ENCODE peak calls at places on chromosomes 7 and 10, in four cellular contexts. B, N, I and Q are unnamed samples.

GRCh38 chr7:5289345-5289744 is 6.6 kb downstream of the SLC29A4 start:
- DNase-seq in N (no peak), B (no peak), I (no peak), Q (no peak)

GRCh38 chr10:44233561-44234470 is 151.1 kb downstream of the CXCL12 start:
- DNase-seq in B (no peak), I (peak), N (no peak), Q (no peak)

GRCh38 chr10:117511601-117512390 is 30.8 kb upstream of the EMX2 start:
- DNase-seq in N (no peak), I (no peak), B (peak), Q (peak)

GRCh38 chr10:133131754-133132710 is 28.0 kb upstream of the KNDC1 start:
- DNase-seq in N (no peak), B (peak), I (no peak), Q (no peak)

GRCh38 chr7:90461216-90461615 is 8.2 kb upstream of the PTTG1IP2 start:
- DNase-seq in B (no peak), I (peak), N (peak), Q (no peak)

GRCh38 chr7:95096123-95096395 is 188.7 kb downstream of the PPP1R9A start:
- DNase-seq in B (no peak), I (no peak), N (no peak), Q (no peak)

GRCh38 chr10:103679096-103679790 is 176.1 kb downstream of the SH3PXD2A start:
- DNase-seq in I (peak), B (no peak), N (no peak), Q (no peak)

GRCh38 chr10:118725784-118726507 is 28.8 kb downstream of the CACUL1 start:
- DNase-seq in N (peak), B (no peak), I (peak), Q (no peak)

GRCh38 chr7:102222445-102222844 is 64.2 kb upstream of the SH2B2 start:
- DNase-seq in N (peak), I (no peak), B (no peak), Q (no peak)

GRCh38 chr10:110861930-110862677 is 9.6 kb upstream of the PDCD4 start:
- DNase-seq in I (no peak), N (peak), B (no peak), Q (peak)

GRCh38 chr10:16867556-16867955 is 50.3 kb upstream of the RSU1 start:
- DNase-seq in B (no peak), I (peak), N (peak), Q (no peak)